ENCODE peak calls at places on chromosomes 13 and 19, in nine cellular contexts. E is suprapubic skin, K is HepG2, V is prostate gland, W is heart left ventricle, G is ovary, T is lower leg skin, O is IMR-90, I is A549. Y is an unnamed sample.

GRCh38 chr13:48412881-48413351 is at the start of gene LPAR6:
- DNase-seq in E (no peak), K (peak), V (peak), W (peak), G (no peak), T (no peak), O (peak), I (peak), Y (no peak)

GRCh38 chr13:78621086-78621485 is 17.7 kb upstream of the POU4F1 start:
- DNase-seq in E (no peak), K (no peak), V (no peak), W (no peak), G (no peak), T (no peak), O (no peak), I (no peak), Y (no peak)

GRCh38 chr13:107545946-107546502 is 669.3 kb downstream of the LIG4 start:
- DNase-seq in E (no peak), K (no peak), V (no peak), W (no peak), G (no peak), T (no peak), O (no peak), I (no peak), Y (no peak)

GRCh38 chr19:51547397-51548212 is 16.1 kb upstream of the SIGLEC6 start:
- DNase-seq in E (no peak), K (no peak), V (no peak), W (no peak), G (peak), T (no peak), O (no peak), I (no peak), Y (no peak)

GRCh38 chr19:33373701-33374405 is at the start of gene CEBPG:
- DNase-seq in E (no peak), K (no peak), V (no peak), W (peak), G (peak), T (no peak), O (peak), I (no peak), Y (peak)

GRCh38 chr19:51784922-51785690 is 9.9 kb upstream of the FPR3 start:
- DNase-seq in E (peak), K (no peak), V (no peak), W (peak), G (no peak), T (peak), O (no peak), I (no peak), Y (peak)

GRCh38 chr13:91017669-91018053 is 329.8 kb upstream of the MIR17HG start:
- DNase-seq in E (no peak), K (no peak), V (no peak), W (no peak), G (no peak), T (no peak), O (no peak), I (peak), Y (peak)

GRCh38 chr19:13207237-13208130 is 57.3 kb downstream of the IER2 start:
- DNase-seq in E (no peak), K (no peak), V (no peak), W (peak), G (peak), T (no peak), O (no peak), I (no peak), Y (no peak)

GRCh38 chr13:84571264-84571663 is 689.0 kb upstream of the SLITRK1 start:
- DNase-seq in E (no peak), K (no peak), V (no peak), W (no peak), G (no peak), T (no peak), O (peak), I (no peak), Y (no peak)

GRCh38 chr13:94609196-94609595 is 7.5 kb downstream of the GPR180 start:
- DNase-seq in E (no peak), K (no peak), V (no peak), W (no peak), G (no peak), T (no peak), O (no peak), I (no peak), Y (no peak)

GRCh38 chr19:590396-590745 is 690 bp downstream of the HCN2 start:
- DNase-seq in E (no peak), K (no peak), V (no peak), W (no peak), G (no peak), T (no peak), O (peak), I (no peak), Y (no peak)

GRCh38 chr19:41495589-41495988 is 52.6 kb downstream of the ERICH4 start:
- DNase-seq in E (no peak), K (no peak), V (no peak), W (no peak), G (no peak), T (no peak), O (no peak), I (no peak), Y (no peak)

GRCh38 chr13:44368062-44368591 is 5.5 kb upstream of the SERP2 start:
- DNase-seq in E (no peak), K (no peak), V (no peak), W (no peak), G (no peak), T (no peak), O (peak), I (peak), Y (no peak)

GRCh38 chr13:79307866-79308298 is 98.2 kb downstream of the RBM26 start:
- DNase-seq in E (no peak), K (no peak), V (no peak), W (no peak), G (peak), T (no peak), O (peak), I (peak), Y (peak)

GRCh38 chr19:41367848-41368301 is 3.9 kb upstream of the B9D2 start:
- DNase-seq in E (no peak), K (no peak), V (no peak), W (no peak), G (no peak), T (no peak), O (peak), I (peak), Y (no peak)

GRCh38 chr19:4830332-4830731 is 1.2 kb downstream of the TICAM1 start:
- DNase-seq in E (no peak), K (no peak), V (no peak), W (no peak), G (no peak), T (no peak), O (no peak), I (no peak), Y (no peak)

GRCh38 chr19:12796146-12797071 is 5.1 kb downstream of the JUNB start:
- DNase-seq in E (no peak), K (peak), V (peak), W (peak), G (peak), T (peak), O (peak), I (peak), Y (peak)

GRCh38 chr13:39401756-39402155 is 201.2 kb downstream of the LHFPL6 start:
- DNase-seq in E (no peak), K (no peak), V (no peak), W (no peak), G (no peak), T (no peak), O (no peak), I (no peak), Y (no peak)

GRCh38 chr13:114313061-114313860 is 1.0 kb upstream of the CHAMP1 start:
- DNase-seq in E (no peak), K (no peak), V (no peak), W (no peak), G (peak), T (no peak), O (peak), I (peak), Y (no peak)

GRCh38 chr19:7883796-7884570 is 4.3 kb upstream of the LRRC8E start:
- DNase-seq in E (no peak), K (no peak), V (no peak), W (no peak), G (no peak), T (no peak), O (peak), I (no peak), Y (no peak)

GRCh38 chr19:49455729-49456128 is 2.7 kb downstream of the ALDH16A1 start:
- DNase-seq in E (no peak), K (no peak), V (no peak), W (no peak), G (no peak), T (no peak), O (no peak), I (no peak), Y (no peak)

GRCh38 chr19:54451997-54452396 is 3.0 kb downstream of the LENG8 start:
- DNase-seq in E (no peak), K (no peak), V (no peak), W (no peak), G (peak), T (no peak), O (no peak), I (no peak), Y (no peak)

GRCh38 chr13:49497272-49497671 is 1.5 kb downstream of the PHF11 start:
- DNase-seq in E (no peak), K (no peak), V (no peak), W (no peak), G (no peak), T (no peak), O (no peak), I (no peak), Y (no peak)

GRCh38 chr19:16327131-16327450 is 2.5 kb downstream of the KLF2 start:
- DNase-seq in E (no peak), K (no peak), V (no peak), W (no peak), G (no peak), T (no peak), O (no peak), I (no peak), Y (no peak)

GRCh38 chr19:55189424-55189823 is 9.3 kb upstream of the SYT5 start:
- DNase-seq in E (no peak), K (no peak), V (no peak), W (peak), G (no peak), T (peak), O (peak), I (peak), Y (no peak)

GRCh38 chr13:40611004-40611403 is 55.4 kb downstream of the FOXO1 start:
- DNase-seq in E (no peak), K (no peak), V (no peak), W (no peak), G (no peak), T (no peak), O (no peak), I (no peak), Y (no peak)

GRCh38 chr13:41590643-41591042 is 133.3 kb downstream of the RGCC start:
- DNase-seq in E (no peak), K (no peak), V (no peak), W (no peak), G (no peak), T (no peak), O (no peak), I (no peak), Y (no peak)

GRCh38 chr13:107817652-107818287 is 397.6 kb downstream of the LIG4 start:
- DNase-seq in E (no peak), K (no peak), V (no peak), W (no peak), G (no peak), T (no peak), O (no peak), I (no peak), Y (no peak)

GRCh38 chr13:23608704-23609413 is 38.6 kb downstream of the TNFRSF19 start:
- DNase-seq in E (no peak), K (peak), V (no peak), W (peak), G (peak), T (peak), O (peak), I (no peak), Y (peak)

GRCh38 chr13:54611400-54611799 is 1582.8 kb downstream of the OLFM4 start:
- DNase-seq in E (no peak), K (no peak), V (no peak), W (no peak), G (no peak), T (no peak), O (no peak), I (no peak), Y (no peak)

GRCh38 chr19:23283925-23284324 is 33.7 kb upstream of the ZNF724 start:
- DNase-seq in E (no peak), K (peak), V (no peak), W (peak), G (no peak), T (no peak), O (peak), I (peak), Y (peak)

GRCh38 chr19:4474504-4475136 is 2.5 kb downstream of the HDGFL2 start:
- DNase-seq in E (no peak), K (no peak), V (no peak), W (no peak), G (no peak), T (no peak), O (peak), I (no peak), Y (no peak)

GRCh38 chr13:27170221-27170520 is 1.4 kb downstream of the USP12 start:
- DNase-seq in E (no peak), K (no peak), V (no peak), W (no peak), G (no peak), T (no peak), O (peak), I (no peak), Y (no peak)

GRCh38 chr19:8158411-8159074 is 9.2 kb upstream of the FBN3 start:
- DNase-seq in E (no peak), K (peak), V (peak), W (peak), G (peak), T (peak), O (peak), I (peak), Y (peak)

GRCh38 chr19:7908742-7909461 is 5.2 kb downstream of the MAP2K7 start:
- DNase-seq in E (no peak), K (no peak), V (no peak), W (no peak), G (peak), T (no peak), O (no peak), I (no peak), Y (no peak)

GRCh38 chr19:30362156-30362754 is 9.9 kb upstream of the ZNF536 start:
- DNase-seq in E (peak), K (no peak), V (no peak), W (no peak), G (no peak), T (no peak), O (no peak), I (no peak), Y (no peak)

GRCh38 chr19:56671613-56671994 is at the start of gene ZNF835:
- DNase-seq in E (peak), K (no peak), V (peak), W (peak), G (peak), T (peak), O (no peak), I (no peak), Y (peak)
- TF ChIP-seq CTCF in E (peak), K (no peak), V (peak), W (peak), G (peak), T (no peak), O (no peak), I (no peak), Y (peak)

DNA sequence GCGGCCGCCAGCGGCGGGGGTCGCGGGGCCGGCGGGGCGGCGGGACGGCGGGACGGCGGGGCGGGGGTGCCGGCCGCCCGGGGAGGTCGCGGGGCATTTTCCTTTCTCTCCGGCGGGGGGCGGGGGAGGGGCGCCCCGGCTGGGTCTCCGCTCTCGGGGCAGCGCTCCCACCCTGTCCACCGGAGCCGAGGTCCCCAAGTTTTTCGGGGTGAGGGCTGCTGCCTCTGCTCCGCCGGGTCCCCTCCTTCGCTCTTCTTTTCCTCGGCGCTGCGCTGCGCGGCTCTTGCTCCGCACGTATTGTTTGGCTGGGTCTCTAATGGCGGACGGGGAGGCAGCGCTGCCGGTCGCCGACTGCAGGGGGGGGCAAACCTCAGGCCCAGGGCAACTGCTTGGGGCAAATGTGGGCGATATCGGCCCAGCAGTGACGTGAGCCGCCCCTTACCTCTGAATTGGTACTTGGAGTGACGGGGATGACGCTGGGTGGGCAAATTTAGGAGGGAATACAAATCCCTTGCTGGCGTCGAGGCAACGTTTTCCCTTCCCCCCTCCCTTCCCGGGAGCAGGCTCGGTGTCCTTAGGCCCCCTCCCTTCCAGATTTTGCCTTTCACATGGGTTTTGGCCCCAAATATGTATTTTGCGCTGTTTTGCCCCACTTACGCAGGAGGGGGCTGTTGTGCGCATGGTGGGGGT is 759 bp downstream of the ZMYM2 start:
- DNase-seq in E (peak), K (peak), V (peak), W (peak), G (peak), T (peak), O (peak), I (peak), Y (peak)
- TF ChIP-seq POLR2A in E (no peak), K (no peak), V (no peak), W (no peak), G (no peak), T (no peak), O (no peak), I (peak), Y (no peak)

DNA sequence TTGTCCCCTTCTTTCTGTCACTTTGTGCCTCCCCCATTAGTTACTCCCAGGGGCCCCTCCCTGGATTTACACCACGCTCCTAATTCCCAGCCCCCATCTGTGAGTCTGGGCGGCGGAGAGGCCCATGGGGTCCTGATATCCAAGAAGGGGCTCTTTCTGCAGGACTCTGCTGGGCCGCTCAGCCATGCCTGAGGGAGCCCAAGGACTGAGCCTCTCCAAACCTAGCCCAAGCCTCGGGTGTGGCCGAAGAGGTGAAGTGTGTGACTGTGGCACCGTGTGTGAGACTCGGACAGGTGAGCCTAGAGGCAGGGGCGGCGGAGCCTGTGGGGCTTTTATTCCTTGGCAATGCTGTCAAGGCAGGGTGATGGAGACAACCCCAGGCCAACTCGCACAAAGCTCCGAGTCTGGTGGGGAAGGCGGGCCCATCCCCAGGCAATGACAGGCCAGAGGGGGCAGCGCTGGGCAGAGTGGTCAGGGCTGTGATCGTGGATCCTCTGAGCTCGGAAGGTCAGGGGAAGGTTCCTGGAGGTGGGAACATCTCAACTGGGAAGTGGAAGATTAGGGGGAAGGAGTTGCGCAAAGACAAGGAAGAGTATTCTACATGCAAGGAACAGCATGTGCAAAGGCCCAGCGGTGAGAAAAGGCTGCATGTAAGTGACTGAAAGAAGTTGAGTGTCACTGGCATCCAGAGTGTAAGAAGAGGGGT is 1.6 kb downstream of the PLEKHG2 start:
- DNase-seq in E (peak), K (peak), V (no peak), W (no peak), G (peak), T (peak), O (peak), I (peak), Y (no peak)
- TF ChIP-seq CTCF in E (no peak), K (peak), V (no peak), W (no peak), G (no peak), T (no peak), O (peak), I (peak), Y (no peak)

GRCh38 chr13:20831254-20831653 is 57.5 kb upstream of the EEF1AKMT1 start:
- DNase-seq in E (no peak), K (no peak), V (no peak), W (no peak), G (no peak), T (no peak), O (no peak), I (no peak), Y (no peak)
- TF ChIP-seq POLR2A in E (no peak), K (no peak), V (no peak), W (no peak), G (no peak), T (no peak), O (no peak), I (no peak), Y (no peak)

GRCh38 chr19:6724631-6725185 is 4.3 kb upstream of the C3 start:
- DNase-seq in E (no peak), K (no peak), V (no peak), W (no peak), G (no peak), T (no peak), O (no peak), I (no peak), Y (no peak)
- TF ChIP-seq CTCF in E (no peak), K (no peak), V (no peak), W (no peak), G (no peak), T (no peak), O (no peak), I (no peak), Y (no peak)

GRCh38 chr19:46719629-46720515 is 3.0 kb upstream of the PRKD2 start:
- DNase-seq in E (no peak), K (no peak), V (no peak), W (no peak), G (no peak), T (no peak), O (no peak), I (no peak), Y (no peak)

GRCh38 chr19:46717034-46717715 is at the start of gene PRKD2:
- DNase-seq in E (peak), K (peak), V (peak), W (peak), G (peak), T (peak), O (peak), I (peak), Y (peak)

GRCh38 chr19:46717716-46718143 is 816 bp upstream of the PRKD2 start:
- DNase-seq in E (no peak), K (no peak), V (no peak), W (no peak), G (no peak), T (no peak), O (no peak), I (no peak), Y (no peak)

GRCh38 chr19:46718934-46719551 is 2.1 kb upstream of the PRKD2 start:
- DNase-seq in E (no peak), K (no peak), V (no peak), W (no peak), G (no peak), T (no peak), O (no peak), I (no peak), Y (no peak)

DNA sequence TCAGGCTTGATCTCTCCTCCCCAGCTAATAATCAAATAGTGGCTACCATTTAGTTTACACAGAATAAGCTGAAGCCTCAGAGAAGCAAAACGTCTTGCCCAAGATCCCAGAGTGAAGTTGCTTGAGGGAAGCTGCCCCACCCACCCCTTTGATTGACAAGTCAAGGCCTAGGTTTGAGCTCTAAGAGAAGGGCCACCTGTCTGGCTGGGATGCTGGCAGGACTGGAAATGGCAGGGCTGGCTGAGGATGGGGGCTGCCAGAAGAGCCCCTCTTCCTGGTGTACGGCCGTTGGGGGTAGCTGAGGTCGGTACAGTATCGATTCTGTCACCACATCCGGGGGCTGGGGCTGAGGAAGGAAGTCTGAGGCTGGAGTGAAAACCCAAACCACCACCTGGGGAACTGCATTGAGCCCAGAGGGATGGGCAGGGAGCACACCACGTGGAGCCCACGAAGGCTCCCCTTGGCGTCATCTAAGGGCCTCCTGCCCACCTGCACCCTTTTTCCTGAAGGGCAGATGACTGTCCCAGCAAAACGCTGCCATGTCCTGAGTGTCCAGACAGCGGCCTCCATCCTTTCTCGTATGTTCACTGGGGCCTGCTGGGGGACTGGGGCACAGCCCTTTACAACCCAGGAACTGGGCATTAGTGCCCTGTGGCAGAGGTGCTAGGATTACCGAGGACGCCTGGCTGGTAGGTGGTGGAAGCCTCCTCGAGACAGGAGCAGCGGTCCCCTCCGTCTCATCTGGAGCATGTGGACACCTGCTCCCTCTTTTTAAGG is 1.4 kb upstream of the PRKD2 start:
- DNase-seq in E (no peak), K (no peak), V (no peak), W (peak), G (no peak), T (no peak), O (no peak), I (peak), Y (no peak)
- TF ChIP-seq POLR2A in E (no peak), K (no peak), V (no peak), W (no peak), G (no peak), T (no peak), O (no peak), I (no peak), Y (no peak)